ENCODE peak calls at places on chromosomes 13 and 19, in seven cellular contexts. E is AG09309; Q is mammary epithelial cell; R is astrocyte of the spinal cord; S is astrocyte; X is foreskin fibroblast; Z is CD8-positive, alpha-beta memory T cell. H is an unnamed sample.

GRCh38 chr19:10001899-10002298 is 8.4 kb downstream of the COL5A3 start:
- DNase-seq in Q (no peak), R (no peak), X (peak), Z (no peak), S (no peak), E (no peak), H (peak)

GRCh38 chr13:38783992-38784875 is 97.4 kb downstream of the FREM2 start:
- DNase-seq in R (no peak), X (no peak), Z (no peak), Q (no peak), E (no peak), S (peak), H (no peak)

GRCh38 chr19:4052114-4052992 is 14.3 kb downstream of the ZBTB7A start:
- DNase-seq in Z (no peak), Q (peak), X (peak), E (no peak), S (peak), R (no peak), H (peak)

GRCh38 chr13:30865131-30866009 is 40.7 kb upstream of the MEDAG start:
- DNase-seq in S (peak), Z (peak), R (peak), X (peak), E (peak), Q (peak), H (peak)

GRCh38 chr19:14678199-14678598 is 3.6 kb upstream of the ADGRE3 start:
- DNase-seq in Z (no peak), X (no peak), Q (no peak), E (no peak), S (no peak), R (no peak), H (no peak)

GRCh38 chr13:97435794-97436193 is 1.8 kb downstream of the RAP2A start:
- DNase-seq in Z (no peak), R (peak), X (peak), S (no peak), E (no peak), Q (no peak), H (no peak)

GRCh38 chr19:8321067-8321759 is at the start of the genes NDUFA7 and RPS28:
- DNase-seq in Q (peak), R (peak), X (peak), E (peak), Z (peak), S (peak), H (peak)

GRCh38 chr13:21435710-21436151 is 23.4 kb downstream of the ZDHHC20 start:
- DNase-seq in E (peak), S (peak), X (peak), Z (peak), Q (peak), R (peak), H (peak)

GRCh38 chr19:18951721-18952281 is 10.8 kb upstream of the HOMER3 start:
- DNase-seq in X (peak), Q (peak), R (no peak), Z (no peak), E (no peak), S (no peak), H (no peak)

GRCh38 chr13:25727250-25727649 is 324.6 kb downstream of the SHISA2 start:
- DNase-seq in E (no peak), R (no peak), Z (no peak), S (no peak), Q (no peak), X (no peak), H (no peak)

GRCh38 chr19:20078696-20079095 is 896 bp downstream of the ZNF90 start:
- DNase-seq in Q (peak), E (no peak), R (peak), X (peak), Z (no peak), S (peak), H (no peak)

GRCh38 chr13:78061806-78062205 is 143.2 kb upstream of the EDNRB start:
- DNase-seq in R (no peak), S (no peak), E (no peak), Z (no peak), Q (no peak), X (no peak), H (no peak)

GRCh38 chr19:3036119-3036794 is 7.2 kb upstream of the TLE2 start:
- DNase-seq in R (peak), S (peak), Z (peak), Q (peak), E (peak), X (peak), H (peak)

GRCh38 chr19:48351341-48351752 is 12.4 kb downstream of the TMEM143 start:
- DNase-seq in Q (peak), Z (peak), X (peak), E (no peak), R (peak), S (peak), H (peak)

GRCh38 chr13:111327701-111328100 is 7.3 kb downstream of the TEX29 start:
- DNase-seq in R (no peak), Q (no peak), S (no peak), X (no peak), E (no peak), Z (no peak), H (no peak)

GRCh38 chr13:90565985-90566713 is 781.3 kb upstream of the MIR17HG start:
- DNase-seq in X (no peak), R (no peak), E (no peak), Z (no peak), S (no peak), Q (no peak), H (no peak)

GRCh38 chr13:105572401-105572800 is 963.1 kb downstream of the EFNB2 start:
- DNase-seq in R (no peak), E (no peak), X (peak), Z (no peak), Q (peak), S (peak), H (no peak)

GRCh38 chr19:35759697-35760096 is 1.7 kb downstream of the PROSER3 start:
- DNase-seq in X (no peak), R (no peak), S (no peak), E (no peak), Q (no peak), Z (no peak), H (peak)

GRCh38 chr13:39051157-39051556 is 12.9 kb downstream of the NHLRC3 start:
- DNase-seq in Z (no peak), E (peak), X (peak), Q (peak), S (peak), R (peak), H (no peak)

H was measured in Right ventricle myocardium inferior.